ENCODE peak calls at places on chromosomes 4 and X, in five cellular contexts. B is fibroblast of the conjunctiva, H is GM18507, V is nephron progenitor cell, M is NCI-H748 treated with DMSO at 0.1 percent for 48 hours. O is an unnamed sample.

GRCh38 chr4:10831727-10832408 is 147.3 kb upstream of the CLNK start:
- DNase-seq in V (no peak), B (no peak), M (no peak), H (no peak), O (peak)

GRCh38 chr4:73609688-73610087 is 10.5 kb downstream of the RASSF6 start:
- DNase-seq in H (no peak), B (no peak), M (no peak), V (no peak), O (no peak)

GRCh38 chrX:129717902-129718301 is 20.9 kb upstream of the XPNPEP2 start:
- DNase-seq in B (peak), V (no peak), M (no peak), H (no peak), O (no peak)

GRCh38 chr4:78512357-78512920 is 39.1 kb upstream of the ANXA3 start:
- DNase-seq in V (no peak), B (peak), M (no peak), H (no peak), O (no peak)

GRCh38 chr4:178462710-178463109 is 1020.5 kb upstream of the AGA start:
- DNase-seq in V (no peak), B (no peak), M (peak), H (no peak), O (no peak)

GRCh38 chrX:40420899-40421729 is 159.7 kb upstream of the ATP6AP2 start:
- DNase-seq in B (no peak), V (no peak), H (no peak), M (no peak), O (no peak)

GRCh38 chr4:137452799-137453198 is 79.5 kb downstream of the PCDH18 start:
- DNase-seq in V (no peak), M (no peak), H (no peak), B (no peak), O (no peak)

GRCh38 chrX:140229187-140229586 is 263.9 kb upstream of the CXorf66 start:
- DNase-seq in H (no peak), B (no peak), V (no peak), M (no peak), O (no peak)

GRCh38 chrX:45849261-45849660 is 648.6 kb upstream of the DIPK2B start:
- DNase-seq in V (no peak), M (peak), B (peak), H (no peak), O (peak)

GRCh38 chr4:2535386-2536192 is 858 bp upstream of the FAM193A start:
- DNase-seq in V (peak), M (no peak), B (no peak), H (no peak), O (peak)

GRCh38 chr4:7890635-7891393 is 48.8 kb downstream of the AFAP1 start:
- DNase-seq in M (no peak), H (no peak), V (no peak), B (peak), O (no peak)

O was measured in smooth muscle cell of the brain vasculature.